ENCODE peak calls at places on chromosome 5, in nine cellular contexts. S, V, U, Q, W, N, X, O and T are unnamed samples.

GRCh38 chr5:96432245-96433065 is 593 bp downstream of the PCSK1 start:
- DNase-seq in U (no peak), V (no peak), S (no peak), Q (peak), O (no peak), W (no peak), N (no peak), X (peak), T (peak)

GRCh38 chr5:82347213-82347947 is 69.2 kb upstream of the RPS23 start:
- DNase-seq in W (no peak), X (no peak), V (no peak), S (no peak), Q (no peak), N (no peak), U (no peak), O (no peak), T (no peak)

GRCh38 chr5:35899805-35900204 is 38.6 kb downstream of the CAPSL start:
- DNase-seq in W (no peak), S (no peak), N (no peak), V (no peak), U (no peak), X (no peak), O (no peak), Q (peak), T (no peak)

GRCh38 chr5:10607666-10608442 is 44.0 kb downstream of the ANKRD33B start:
- DNase-seq in W (peak), U (no peak), S (peak), Q (no peak), N (peak), O (no peak), V (no peak), X (no peak), T (no peak)

GRCh38 chr5:38551020-38552017 is 5.1 kb downstream of the LIFR start:
- DNase-seq in V (no peak), U (no peak), N (peak), X (no peak), Q (peak), O (peak), S (peak), W (no peak), T (no peak)

GRCh38 chr5:131810510-131811249 is 13.9 kb upstream of the FNIP1 start:
- DNase-seq in O (peak), Q (peak), U (no peak), V (no peak), N (peak), S (peak), W (no peak), X (peak), T (peak)

GRCh38 chr5:95924720-95925119 is 36.9 kb downstream of the ELL2 start:
- DNase-seq in W (no peak), U (no peak), X (no peak), V (no peak), N (peak), S (peak), Q (no peak), O (no peak), T (no peak)

GRCh38 chr5:149724130-149724850 is 5.8 kb upstream of the PPARGC1B start:
- DNase-seq in X (no peak), U (no peak), V (no peak), Q (peak), S (no peak), O (no peak), W (no peak), N (no peak), T (no peak)

GRCh38 chr5:39176740-39177628 is 42.4 kb downstream of the FYB1 start:
- DNase-seq in Q (no peak), N (no peak), O (no peak), X (no peak), W (no peak), U (no peak), V (no peak), S (no peak), T (no peak)

GRCh38 chr5:117454716-117455212 is 880.1 kb upstream of the SEMA6A start:
- DNase-seq in U (no peak), S (peak), O (peak), V (no peak), Q (peak), N (peak), X (peak), W (peak), T (peak)

DNA sequence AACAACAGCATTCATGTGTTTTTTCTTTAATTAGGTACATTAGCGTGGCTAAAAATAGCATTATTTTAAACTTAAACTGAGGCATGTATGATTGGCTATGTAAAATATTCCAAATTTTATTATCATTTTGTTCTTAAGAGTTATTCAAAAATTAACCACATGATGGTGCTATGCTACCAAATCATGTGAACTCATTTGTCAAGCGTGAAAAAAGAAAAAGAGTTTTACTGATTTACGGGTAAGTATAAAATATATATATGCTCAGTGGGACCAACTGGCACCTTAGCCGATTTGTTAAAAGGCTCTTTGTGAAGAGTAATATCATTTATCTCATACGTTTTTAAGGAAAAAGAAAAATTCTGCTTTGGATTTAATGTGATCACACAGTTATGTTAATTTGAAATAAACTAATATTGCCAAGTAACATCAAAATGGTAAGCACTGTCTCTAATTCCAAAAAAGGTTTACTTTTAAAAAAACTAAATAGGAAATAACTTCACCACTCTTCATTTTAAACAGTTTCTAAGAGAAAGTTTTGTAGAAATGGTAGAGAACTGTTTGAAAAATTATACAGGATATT is 1042.3 kb downstream of the CDH12 start:
- DNase-seq in N (peak), W (no peak), U (no peak), S (peak), V (no peak), X (no peak), Q (no peak), O (no peak), T (no peak)
- TF ChIP-seq CTCF in N (peak), W (peak), U (peak), S (peak), V (no peak), X (peak), Q (peak), O (peak), T (peak)

GRCh38 chr5:56827043-56827442 is 11.7 kb downstream of the MAP3K1 start:
- DNase-seq in O (peak), U (no peak), X (peak), N (no peak), V (no peak), S (peak), Q (no peak), W (no peak), T (peak)
- TF ChIP-seq CTCF in O (peak), U (peak), X (no peak), N (peak), V (no peak), S (no peak), Q (no peak), W (peak), T (peak)

DNA sequence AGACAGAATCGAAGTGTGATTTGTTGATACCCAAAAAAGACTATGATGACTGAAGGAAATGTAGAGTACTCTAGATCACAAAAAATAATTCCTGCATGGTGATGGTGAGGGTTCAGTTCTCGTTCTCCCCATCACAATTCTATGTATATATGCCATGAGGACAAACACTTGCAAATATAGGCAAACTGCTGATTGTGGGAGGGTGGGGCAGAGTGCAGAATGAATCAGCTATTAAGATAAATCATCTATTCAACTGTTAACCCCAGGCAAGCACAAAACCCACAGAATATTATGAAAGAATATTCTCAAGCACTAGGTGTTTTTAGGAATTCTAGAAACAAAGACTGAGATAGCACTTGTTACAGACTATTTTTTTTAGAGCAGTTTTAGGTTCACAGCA is 13.9 kb upstream of the UBLCP1 start:
- DNase-seq in O (no peak), V (no peak), U (no peak), W (no peak), N (no peak), X (no peak), S (no peak), Q (no peak), T (no peak)
- TF ChIP-seq CTCF in O (no peak), V (no peak), U (no peak), W (no peak), N (no peak), X (no peak), S (no peak), Q (no peak), T (no peak)

DNA sequence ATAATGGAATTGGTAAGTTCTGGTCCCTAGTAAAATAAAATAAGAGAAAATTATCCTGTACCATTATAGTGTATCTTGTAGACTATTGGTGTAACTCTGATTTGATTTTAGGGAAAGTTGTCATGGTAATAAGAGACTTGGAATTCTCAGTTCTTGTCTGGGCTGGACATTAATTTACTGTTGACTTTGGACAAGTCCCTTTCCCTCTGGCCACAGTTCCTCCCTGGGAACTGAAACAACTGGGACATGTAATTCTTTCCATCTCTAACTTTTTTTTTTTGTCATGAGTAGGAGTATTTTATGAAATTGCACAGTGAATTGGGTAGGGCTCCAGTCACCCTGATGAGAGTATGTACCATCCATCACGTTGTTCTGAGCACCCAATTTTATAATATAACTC is 15.0 kb downstream of the GLRA1 start:
- DNase-seq in N (no peak), O (no peak), W (no peak), U (no peak), V (no peak), X (no peak), S (no peak), Q (no peak), T (no peak)
- TF ChIP-seq CTCF in N (no peak), O (no peak), W (no peak), U (no peak), V (no peak), X (no peak), S (no peak), Q (no peak), T (no peak)

GRCh38 chr5:3139596-3139995 is 388.1 kb upstream of the IRX2 start:
- DNase-seq in V (no peak), W (no peak), U (no peak), S (no peak), N (peak), X (no peak), Q (no peak), O (no peak), T (no peak)
- TF ChIP-seq CTCF in V (no peak), W (no peak), U (no peak), S (no peak), N (peak), X (no peak), Q (no peak), O (no peak), T (no peak)

GRCh38 chr5:2611561-2612096 is 139.8 kb downstream of the IRX2 start:
- DNase-seq in V (no peak), X (no peak), S (no peak), W (no peak), O (no peak), N (no peak), U (no peak), Q (no peak), T (no peak)

GRCh38 chr5:2615917-2616316 is 135.6 kb downstream of the IRX2 start:
- DNase-seq in X (no peak), V (no peak), W (no peak), Q (no peak), S (no peak), O (no peak), N (no peak), U (no peak), T (no peak)

GRCh38 chr5:2617461-2617860 is 134.0 kb downstream of the IRX2 start:
- DNase-seq in S (no peak), V (no peak), U (no peak), X (no peak), N (no peak), Q (no peak), W (no peak), O (no peak), T (no peak)

GRCh38 chr5:2610986-2611385 is 140.5 kb downstream of the IRX2 start:
- DNase-seq in X (no peak), Q (no peak), W (no peak), U (no peak), V (no peak), S (no peak), O (no peak), N (no peak), T (no peak)

DNA sequence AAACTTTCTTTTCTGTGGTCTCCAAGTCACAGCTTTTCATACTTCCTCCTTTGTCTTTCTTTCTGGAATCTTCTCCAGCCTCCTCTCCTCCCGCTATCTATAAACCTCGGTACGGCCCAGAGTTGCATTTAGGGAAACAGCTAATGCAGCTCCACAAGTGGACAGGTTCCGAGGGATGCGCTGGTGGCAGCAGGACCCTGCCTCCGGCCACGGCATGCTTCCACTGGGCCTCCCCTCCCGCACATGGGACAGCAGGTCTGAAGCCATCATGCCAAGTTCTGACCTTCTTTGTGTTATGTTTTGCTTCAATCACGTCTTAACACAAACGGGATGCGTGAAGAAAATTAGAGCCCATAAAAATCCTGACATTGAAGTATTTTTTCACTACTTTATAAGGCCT is 136.9 kb downstream of the IRX2 start:
- DNase-seq in S (no peak), V (no peak), O (no peak), W (no peak), Q (no peak), X (no peak), U (no peak), N (no peak), T (no peak)
- TF ChIP-seq CTCF in S (no peak), V (no peak), O (no peak), W (no peak), Q (no peak), X (no peak), U (no peak), N (no peak), T (no peak)

DNA sequence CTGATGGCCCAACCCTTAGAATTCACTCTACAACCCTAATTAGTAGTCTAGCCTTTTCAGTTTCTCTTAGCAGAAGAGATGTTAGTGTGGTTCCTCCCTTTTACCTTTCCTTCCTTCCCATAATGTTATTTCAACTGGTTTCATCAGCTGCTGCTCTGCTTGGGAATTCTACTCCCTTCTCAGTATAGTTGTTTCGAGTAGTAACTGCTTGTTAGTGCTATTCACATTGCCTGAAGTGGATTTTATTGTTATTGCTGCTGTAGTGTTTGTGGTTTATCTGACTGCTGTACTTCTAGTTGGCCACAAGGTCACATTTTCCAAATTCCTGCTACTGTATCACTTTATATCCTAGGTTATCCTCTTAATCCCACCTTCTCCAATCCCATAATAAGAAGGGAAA is 29.7 kb downstream of the SMIM15 start:
- DNase-seq in Q (no peak), X (no peak), N (no peak), V (no peak), W (no peak), O (no peak), U (peak), S (no peak), T (no peak)
- TF ChIP-seq CTCF in Q (no peak), X (no peak), N (no peak), V (no peak), W (no peak), O (no peak), U (no peak), S (no peak), T (no peak)

GRCh38 chr5:177578331-177578730 is 13.7 kb upstream of the TMED9 start:
- DNase-seq in X (no peak), N (no peak), U (no peak), W (no peak), Q (no peak), S (no peak), O (no peak), V (no peak), T (no peak)

GRCh38 chr5:177575488-177575887 is 16.5 kb upstream of the TMED9 start:
- DNase-seq in X (no peak), N (no peak), U (no peak), O (no peak), W (no peak), Q (no peak), S (no peak), V (no peak), T (no peak)

DNA sequence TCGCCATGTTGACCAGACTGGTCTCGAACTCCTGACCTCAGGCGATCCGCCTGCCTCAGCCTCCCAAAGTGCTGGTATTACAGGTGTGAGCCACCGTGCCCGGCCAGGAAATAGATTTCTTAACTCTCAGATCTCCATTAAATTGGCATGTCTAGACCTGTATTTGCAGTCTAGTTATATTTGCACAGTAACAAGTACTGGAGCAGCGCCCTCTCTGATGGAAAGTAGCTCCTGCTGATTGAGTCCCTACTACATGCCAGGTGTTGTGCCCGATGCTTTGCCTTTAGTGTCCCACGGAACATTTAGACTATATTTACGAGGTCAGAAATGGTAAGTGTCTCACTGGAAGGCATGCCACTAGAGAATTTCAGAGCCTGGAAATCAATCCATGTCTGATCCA is 15.8 kb upstream of the TMED9 start:
- DNase-seq in Q (no peak), U (no peak), X (no peak), V (no peak), S (no peak), W (no peak), O (no peak), N (no peak), T (no peak)
- TF ChIP-seq CTCF in Q (no peak), U (no peak), X (no peak), V (no peak), S (no peak), W (no peak), O (no peak), N (no peak), T (no peak)